ENCODE peak calls at places on chromosomes 2 and 18, in nine cellular contexts. B, F, I, R, O, N, T, P and L are unnamed samples. For H3K4me1, the result is how much of the 10 kb centered on the place peaks cover.

GRCh38 chr2:204010611-204011560 is 74.3 kb downstream of the ICOS start:
- DNase-seq in N (no peak), B (no peak), T (no peak), P (no peak), R (no peak), F (no peak), I (no peak), O (no peak), L (no peak)

GRCh38 chr2:188444106-188444835 is 152.6 kb downstream of the GULP1 start:
- DNase-seq in N (no peak), B (no peak), O (no peak), R (no peak), I (no peak), P (no peak), T (no peak), F (no peak), L (no peak)

GRCh38 chr2:240250985-240251847 is 110.8 kb upstream of the OTOS start:
- DNase-seq in F (peak), O (peak), N (peak), T (peak), P (peak), R (peak), B (peak), I (peak), L (peak)

GRCh38 chr2:144403940-144404339 is 116.0 kb downstream of the ZEB2 start:
- DNase-seq in F (no peak), I (no peak), N (no peak), T (peak), R (no peak), P (no peak), O (peak), B (no peak), L (peak)

GRCh38 chr2:238240761-238241711 is 1.2 kb upstream of the HES6 start:
- DNase-seq in B (peak), P (peak), T (peak), N (peak), R (no peak), O (peak), F (peak), I (no peak), L (no peak)

GRCh38 chr2:51918113-51918512 is 886.2 kb upstream of the NRXN1 start:
- DNase-seq in R (no peak), B (no peak), T (peak), F (no peak), P (no peak), N (no peak), O (no peak), I (no peak), L (no peak)

GRCh38 chr2:197871780-197872456 is 67.5 kb downstream of the PLCL1 start:
- DNase-seq in T (no peak), B (no peak), I (no peak), P (no peak), N (no peak), R (no peak), O (no peak), F (no peak), L (peak)

GRCh38 chr2:176540995-176541394 is 271.8 kb downstream of the MTX2 start:
- DNase-seq in I (no peak), R (no peak), O (no peak), T (no peak), B (no peak), F (no peak), N (no peak), P (no peak), L (no peak)

GRCh38 chr2:176123483-176123843 is 944 bp downstream of the HOXD9 start:
- DNase-seq in R (no peak), O (no peak), N (no peak), I (no peak), B (no peak), F (no peak), T (no peak), P (no peak), L (no peak)

GRCh38 chr2:52810460-52810859 is 957.1 kb upstream of the CHAC2 start:
- DNase-seq in N (no peak), O (no peak), I (no peak), B (peak), T (peak), R (no peak), P (no peak), F (peak), L (no peak)

GRCh38 chr2:73112026-73112912 is 479 bp downstream of the RAB11FIP5 start:
- DNase-seq in B (peak), P (no peak), O (no peak), F (peak), R (no peak), N (peak), I (no peak), T (peak), L (peak)

GRCh38 chr2:239249781-239250180 is 151.0 kb downstream of the HDAC4 start:
- DNase-seq in R (peak), F (no peak), B (no peak), I (no peak), O (peak), P (no peak), N (no peak), T (peak), L (no peak)

GRCh38 chr2:11414372-11415124 is 51.4 kb downstream of the E2F6 start:
- DNase-seq in B (no peak), P (no peak), N (no peak), F (no peak), O (no peak), T (no peak), R (no peak), I (no peak), L (no peak)

GRCh38 chr2:66432801-66433694 is 1.9 kb upstream of the MEIS1 start:
- DNase-seq in B (peak), R (peak), O (peak), I (peak), T (peak), P (peak), F (peak), N (peak), L (peak)

GRCh38 chr18:69250305-69251151 is 150.2 kb upstream of the DOK6 start:
- DNase-seq in R (no peak), P (no peak), I (no peak), B (no peak), F (peak), T (peak), N (no peak), O (no peak), L (no peak)

GRCh38 chr2:47237375-47238357 is 82.6 kb upstream of the STPG4 start:
- DNase-seq in R (peak), T (peak), B (peak), O (peak), N (no peak), P (no peak), I (peak), F (no peak), L (no peak)

GRCh38 chr2:135059577-135059976 is 7.5 kb downstream of the RAB3GAP1 start:
- DNase-seq in N (no peak), B (no peak), I (no peak), T (no peak), F (no peak), O (no peak), R (no peak), P (no peak), L (no peak)

GRCh38 chr18:35378206-35378795 is 1.2 kb upstream of the ZNF396 start:
- DNase-seq in R (no peak), P (no peak), B (no peak), F (no peak), I (no peak), N (no peak), O (no peak), T (no peak), L (no peak)

GRCh38 chr2:105789745-105790466 is 45.2 kb downstream of the NCK2 start:
- DNase-seq in R (peak), O (no peak), I (no peak), F (peak), N (no peak), T (peak), B (no peak), P (no peak), L (no peak)

GRCh38 chr2:218285604-218286003 is 6.7 kb downstream of the TMBIM1 start:
- DNase-seq in I (no peak), N (peak), P (peak), F (no peak), B (no peak), O (peak), R (no peak), T (peak), L (no peak)

GRCh38 chr18:62982600-62983251 is 267.4 kb downstream of the PHLPP1 start:
- DNase-seq in R (peak), P (peak), N (peak), I (peak), F (peak), T (peak), B (peak), O (no peak), L (no peak)

GRCh38 chr18:12321331-12321730 is 13.3 kb downstream of the TUBB6 start:
- DNase-seq in N (no peak), F (no peak), R (no peak), I (no peak), B (no peak), P (no peak), O (no peak), T (no peak), L (no peak)

GRCh38 chr18:12318334-12318697 is 10.3 kb downstream of the TUBB6 start:
- DNase-seq in P (no peak), N (no peak), T (no peak), F (no peak), O (no peak), I (no peak), R (no peak), B (no peak), L (no peak)

GRCh38 chr18:12315911-12316310 is 7.9 kb downstream of the TUBB6 start:
- DNase-seq in N (peak), O (peak), T (no peak), B (no peak), F (no peak), I (no peak), P (no peak), R (no peak), L (no peak)

GRCh38 chr18:12317664-12318333 is 9.8 kb downstream of the TUBB6 start:
- DNase-seq in I (no peak), B (no peak), N (no peak), O (no peak), T (peak), P (no peak), F (no peak), R (no peak), L (no peak)

GRCh38 chr18:12318857-12319256 is 10.8 kb downstream of the TUBB6 start:
- DNase-seq in B (no peak), N (no peak), O (no peak), F (no peak), I (no peak), P (no peak), T (no peak), R (no peak), L (no peak)
- H3K4me1 ChIP-seq in B (under half), N (under half), O (half or more), F (under half), I (under half), P (under half), T (under half), R (under half), L (under half)

GRCh38 chr2:178865121-178865520 is 57.9 kb upstream of the TTN start:
- DNase-seq in I (no peak), N (no peak), O (no peak), P (no peak), F (no peak), T (peak), B (no peak), R (no peak), L (no peak)

GRCh38 chr2:178865999-178866398 is 58.8 kb upstream of the TTN start:
- DNase-seq in I (no peak), T (no peak), N (no peak), B (no peak), F (no peak), O (no peak), R (no peak), P (no peak), L (no peak)

GRCh38 chr2:178863130-178863855 is 56.1 kb upstream of the TTN start:
- DNase-seq in B (no peak), T (no peak), P (no peak), N (no peak), I (no peak), F (no peak), R (no peak), O (no peak), L (no peak)

GRCh38 chr2:178863856-178864620 is 56.8 kb upstream of the TTN start:
- DNase-seq in R (peak), P (no peak), F (no peak), I (no peak), T (peak), O (peak), B (peak), N (peak), L (no peak)

DNA sequence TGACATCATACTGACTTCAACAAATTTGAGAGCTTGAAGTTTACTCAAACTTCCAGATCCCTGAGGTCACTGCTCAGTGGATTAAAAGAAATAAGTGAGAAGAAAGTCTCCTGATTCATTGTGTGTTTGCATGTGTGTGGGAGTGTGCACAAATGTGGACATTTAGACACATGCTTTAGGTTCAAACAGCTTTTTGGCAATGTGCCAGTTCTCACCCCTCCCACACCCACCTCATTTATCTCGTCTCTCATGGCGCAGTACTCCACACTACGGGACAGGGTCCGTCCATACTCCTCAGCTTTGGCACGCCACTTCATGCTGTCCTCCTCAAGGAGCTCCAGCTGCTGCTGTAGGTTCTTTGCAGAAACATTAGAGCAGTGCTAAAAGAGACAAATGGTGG is 58.3 kb upstream of the TTN start:
- DNase-seq in F (no peak), T (peak), R (no peak), O (no peak), N (peak), P (peak), B (no peak), I (no peak), L (no peak)
- H3K4me1 ChIP-seq in F (under half), T (under half), R (under half), O (half or more), N (under half), P (under half), B (under half), I (under half), L (under half)

GRCh38 chr2:235268535-235268934 is 225.3 kb upstream of the AGAP1 start:
- DNase-seq in B (peak), O (no peak), F (no peak), P (no peak), R (no peak), N (no peak), I (no peak), T (peak), L (no peak)
- H3K4me1 ChIP-seq in B (under half), O (under half), F (under half), P (under half), R (under half), N (under half), I (under half), T (under half), L (under half)

GRCh38 chr2:43267393-43267792 is 41.0 kb upstream of the ZFP36L2 start:
- DNase-seq in P (peak), R (no peak), I (no peak), N (no peak), O (no peak), T (no peak), B (no peak), F (no peak), L (no peak)
- H3K4me1 ChIP-seq in P (under half), R (under half), I (under half), N (under half), O (half or more), T (under half), B (under half), F (under half), L (under half)

DNA sequence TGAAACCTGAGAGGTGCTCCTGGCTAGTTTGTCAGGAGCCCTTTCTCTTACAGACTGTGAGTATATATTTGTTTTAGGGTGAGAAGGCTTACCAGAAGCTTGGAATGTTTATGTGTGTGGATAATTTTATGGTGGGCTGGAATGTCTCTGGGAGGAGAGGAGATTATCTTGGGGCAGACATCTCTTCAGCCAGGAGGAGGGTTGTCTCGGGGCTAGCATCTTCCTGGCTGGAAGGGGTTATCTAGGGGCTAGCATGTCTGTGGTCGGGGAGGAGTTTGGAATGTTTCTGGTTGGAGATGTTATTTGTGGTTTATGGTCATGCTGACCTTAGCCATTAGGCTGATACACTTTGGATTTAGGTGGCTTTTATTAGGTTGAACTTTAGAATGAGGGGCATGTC is 1049.0 kb downstream of the DPP10 start:
- DNase-seq in T (no peak), I (no peak), F (no peak), R (no peak), B (no peak), N (no peak), P (no peak), O (no peak), L (peak)
- H3K4me1 ChIP-seq in T (under half), I (under half), F (under half), R (under half), B (under half), N (under half), P (under half), O (under half), L (under half)

GRCh38 chr2:27956895-27957294 is 66.4 kb downstream of the BABAM2 start:
- DNase-seq in I (no peak), T (peak), R (no peak), N (no peak), F (no peak), P (no peak), O (no peak), B (no peak), L (no peak)
- H3K4me1 ChIP-seq in I (under half), T (half or more), R (under half), N (under half), F (under half), P (under half), O (half or more), B (under half), L (under half)

GRCh38 chr2:7191927-7192326 is 274.7 kb downstream of the RNF144A start:
- DNase-seq in R (no peak), O (no peak), T (peak), P (no peak), F (no peak), N (no peak), B (peak), I (no peak), L (no peak)
- H3K4me1 ChIP-seq in R (under half), O (under half), T (under half), P (under half), F (under half), N (under half), B (under half), I (under half), L (under half)